ENCODE peak calls at places on chromosomes 12 and 14, in ten cellular contexts. D is sigmoid colon, Q is stomach, K is endothelial cell of umbilical vein, F is suprapubic skin, E is breast epithelium, L is HepG2, T is transverse colon, X is upper lobe of left lung, R is spleen. A is an unnamed sample.

GRCh38 chr12:48009471-48009870 is 5.2 kb upstream of the COL2A1 start:
- DNase-seq in K (no peak), E (no peak), T (no peak), D (no peak), Q (no peak), R (no peak), L (no peak), X (no peak), F (no peak), A (no peak)

GRCh38 chr12:6452245-6452731 is 446 bp downstream of the TAPBPL start:
- DNase-seq in E (no peak), D (peak), F (no peak), L (no peak), K (no peak), R (no peak), T (peak), Q (peak), X (no peak), A (no peak)

GRCh38 chr12:25187781-25188180 is 7.2 kb downstream of the DNAI7 start:
- DNase-seq in Q (no peak), L (no peak), R (no peak), F (no peak), D (no peak), X (no peak), T (no peak), E (no peak), K (no peak), A (no peak)

GRCh38 chr12:31868980-31869379 is 90.2 kb upstream of the RESF1 start:
- DNase-seq in K (peak), Q (peak), E (no peak), R (no peak), D (no peak), X (no peak), F (no peak), L (no peak), T (no peak), A (no peak)

GRCh38 chr14:62428429-62429203 is 616.6 kb downstream of the KCNH5 start:
- DNase-seq in D (no peak), R (no peak), E (no peak), X (no peak), K (peak), F (no peak), L (no peak), T (no peak), Q (no peak), A (no peak)

GRCh38 chr14:80798878-80799277 is 142.7 kb downstream of the CEP128 start:
- DNase-seq in T (no peak), K (no peak), R (no peak), E (no peak), F (no peak), L (no peak), X (no peak), D (no peak), Q (no peak), A (no peak)

GRCh38 chr12:57008113-57008687 is 1.9 kb upstream of the ZBTB39 start:
- DNase-seq in L (peak), K (peak), X (no peak), Q (no peak), T (no peak), R (no peak), E (no peak), F (no peak), D (no peak), A (no peak)

GRCh38 chr12:61546296-61546695 is 713.9 kb upstream of the USP15 start:
- DNase-seq in Q (no peak), L (no peak), R (no peak), F (no peak), T (no peak), X (no peak), D (no peak), K (no peak), E (no peak), A (no peak)

GRCh38 chr12:119328111-119328510 is 6.4 kb upstream of the CCDC60 start:
- DNase-seq in F (no peak), D (peak), Q (no peak), X (no peak), R (no peak), L (peak), T (peak), E (no peak), K (no peak), A (no peak)

GRCh38 chr12:107355004-107355565 is 261.7 kb upstream of the CRY1 start:
- DNase-seq in Q (no peak), T (no peak), K (no peak), L (no peak), X (peak), R (no peak), E (no peak), D (no peak), F (no peak), A (no peak)

GRCh38 chr12:121294151-121294889 is 2.2 kb downstream of the CAMKK2 start:
- DNase-seq in Q (no peak), D (no peak), R (no peak), E (no peak), X (no peak), K (no peak), L (no peak), F (no peak), T (no peak), A (no peak)

GRCh38 chr12:121299662-121300061 is 3.2 kb upstream of the CAMKK2 start:
- DNase-seq in Q (no peak), L (no peak), X (no peak), K (no peak), E (no peak), F (no peak), D (no peak), R (no peak), T (no peak), A (no peak)

GRCh38 chr12:121295123-121295745 is 1.3 kb downstream of the CAMKK2 start:
- DNase-seq in K (peak), T (no peak), X (no peak), L (peak), D (no peak), R (no peak), Q (no peak), E (no peak), F (no peak), A (no peak)

GRCh38 chr12:121295746-121296617 is 527 bp downstream of the CAMKK2 start:
- DNase-seq in X (no peak), R (peak), T (peak), K (peak), Q (no peak), D (peak), E (no peak), L (peak), F (no peak), A (no peak)

DNA sequence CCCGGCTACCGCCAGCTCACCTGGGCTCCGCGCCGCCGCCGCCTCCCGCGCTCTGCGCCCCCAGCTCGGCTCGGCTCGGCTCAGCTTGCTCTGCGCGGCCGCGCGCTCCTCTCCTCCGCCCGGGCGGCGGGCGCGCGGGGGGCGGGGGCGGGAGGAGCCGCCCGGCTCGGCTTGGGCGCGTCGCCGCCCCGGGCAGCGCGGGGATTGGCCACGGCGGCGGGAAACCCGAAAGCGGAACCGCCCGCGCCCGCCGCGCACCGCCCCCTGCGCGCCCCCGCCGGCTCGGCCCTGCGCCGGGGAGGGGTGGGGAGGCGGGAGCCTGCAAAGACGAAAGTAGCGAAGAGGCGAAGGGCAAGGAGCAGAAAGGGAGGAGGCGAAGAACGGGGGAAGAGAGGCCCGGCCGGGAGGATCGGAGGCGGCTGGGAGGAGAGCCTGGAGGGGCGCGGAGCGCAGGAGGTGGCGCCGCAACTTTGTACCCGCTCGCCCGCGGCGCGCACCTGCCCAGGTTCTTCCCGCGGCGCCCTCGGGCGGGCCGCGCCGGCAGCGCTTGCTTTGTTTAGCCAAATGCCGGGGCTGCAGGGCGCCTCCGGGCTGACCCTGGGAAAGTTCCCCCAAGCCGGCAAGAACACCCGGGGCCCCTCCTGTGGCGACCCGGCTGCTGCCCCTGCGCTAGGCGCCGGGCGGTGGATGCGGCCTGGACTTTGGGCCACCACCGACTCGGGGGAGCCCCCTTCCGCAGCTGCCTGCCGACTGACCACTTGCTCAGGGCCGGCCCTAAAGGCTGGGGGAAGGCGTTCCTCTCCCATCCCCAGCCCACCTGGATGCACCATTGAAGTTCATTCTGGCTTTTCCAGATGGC is at the start of gene CAMKK2:
- DNase-seq in L (peak), X (peak), T (peak), F (no peak), E (peak), R (peak), D (peak), Q (peak), K (peak), A (peak)
- TF ChIP-seq POLR2A in L (peak), X (peak), T (peak), F (no peak), E (no peak), R (no peak), D (no peak), Q (no peak), K (no peak), A (no peak)

GRCh38 chr14:103880334-103880985 is 33.1 kb upstream of the PPP1R13B start:
- DNase-seq in T (peak), Q (peak), K (peak), E (peak), L (no peak), X (peak), F (peak), D (peak), R (peak), A (no peak)

GRCh38 chr14:103879118-103879569 is 31.8 kb upstream of the PPP1R13B start:
- DNase-seq in R (no peak), T (no peak), D (no peak), F (no peak), L (no peak), E (no peak), X (no peak), Q (no peak), K (no peak), A (no peak)

GRCh38 chr14:103878180-103878579 is 30.8 kb upstream of the PPP1R13B start:
- DNase-seq in D (no peak), K (no peak), X (no peak), Q (no peak), L (no peak), T (no peak), E (no peak), F (no peak), R (no peak), A (no peak)

GRCh38 chr14:103880986-103881926 is 33.9 kb upstream of the PPP1R13B start:
- DNase-seq in X (no peak), T (no peak), Q (peak), D (no peak), F (no peak), K (peak), E (no peak), R (peak), L (peak), A (no peak)

DNA sequence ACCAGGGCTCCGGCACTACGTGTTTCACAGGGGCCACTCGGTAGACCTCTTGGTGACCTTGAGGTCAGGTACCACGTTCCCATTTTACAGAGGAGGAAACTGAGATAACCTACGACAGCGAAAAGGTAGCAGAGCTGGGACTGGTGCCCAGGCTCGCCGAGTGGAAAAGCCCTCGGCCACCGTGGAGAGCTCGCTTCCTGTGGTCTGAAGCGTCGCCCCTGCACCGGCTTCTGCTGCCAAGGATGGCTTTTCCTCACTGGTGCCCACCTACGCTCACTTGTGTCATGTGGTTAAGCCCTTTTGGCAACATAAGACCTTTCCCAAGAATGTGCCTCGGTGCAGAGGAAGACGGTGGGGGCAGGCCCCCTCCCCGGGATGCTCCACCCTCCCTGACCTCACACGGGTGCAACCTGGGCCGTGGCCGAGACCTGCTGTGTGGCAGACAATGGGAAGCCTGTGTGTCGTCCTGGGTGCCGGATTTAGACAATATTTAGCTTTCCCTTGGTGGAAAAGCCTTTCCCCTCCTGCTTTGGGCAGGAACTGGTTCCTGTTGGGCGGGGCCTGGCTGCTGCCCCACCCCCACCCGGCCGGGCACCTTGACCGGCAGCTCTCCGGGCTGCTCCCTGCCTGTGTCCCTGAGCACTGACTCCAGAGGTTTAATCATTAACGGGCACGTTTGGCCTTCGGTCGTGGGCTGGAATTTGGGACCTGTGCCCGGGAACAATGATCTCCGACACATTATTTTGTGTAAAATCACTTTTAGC is 32.4 kb upstream of the PPP1R13B start:
- DNase-seq in F (no peak), Q (peak), R (no peak), E (peak), X (peak), K (no peak), L (peak), T (peak), D (no peak), A (no peak)
- TF ChIP-seq POLR2AphosphoS5 in F (no peak), Q (peak), R (peak), E (no peak), X (no peak), K (no peak), L (peak), T (no peak), D (no peak), A (no peak)

DNA sequence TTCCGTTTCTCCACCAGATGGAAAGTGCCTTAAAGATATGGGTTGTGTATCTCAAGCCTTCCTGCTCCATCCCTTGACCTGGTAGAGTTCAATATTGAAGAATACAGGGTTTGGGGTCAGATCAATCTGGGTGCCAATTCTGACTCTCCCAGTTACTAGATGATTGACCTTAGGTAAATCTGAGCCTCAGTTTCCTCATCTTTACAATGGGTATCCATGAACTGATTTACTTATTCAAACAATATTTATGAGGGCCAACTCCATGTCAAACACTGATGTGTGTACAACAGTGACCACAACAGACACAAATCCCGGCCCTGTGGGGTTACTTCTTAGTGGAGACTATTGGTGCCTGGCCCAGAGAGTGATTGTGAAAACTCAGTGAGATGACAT is 7.5 kb upstream of the FAIM2 start:
- DNase-seq in Q (no peak), K (no peak), L (no peak), X (no peak), E (no peak), F (no peak), R (peak), T (no peak), D (no peak), A (no peak)
- TF ChIP-seq POLR2A in Q (no peak), K (no peak), L (no peak), X (no peak), E (no peak), F (no peak), R (no peak), T (no peak), D (no peak), A (no peak)

DNA sequence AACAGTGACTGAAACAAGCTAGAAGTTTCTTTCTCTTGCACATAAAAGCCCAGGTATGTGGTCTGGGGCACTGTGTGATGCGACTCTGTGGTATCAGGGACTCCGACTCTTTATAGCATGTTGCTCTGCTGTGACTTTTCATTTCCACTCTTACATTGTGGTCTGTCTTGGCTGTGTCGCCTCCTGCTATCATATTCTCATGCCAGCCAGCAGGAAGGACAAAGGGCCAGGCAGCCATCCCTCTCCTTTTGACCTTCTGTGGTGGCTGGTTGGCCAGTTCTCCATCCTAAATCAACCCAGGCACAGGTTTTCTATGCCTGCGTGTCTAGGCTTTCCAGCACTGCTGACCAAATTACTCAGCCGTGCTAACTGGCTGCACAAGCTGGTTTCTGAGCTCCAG is 8.0 kb downstream of the ACAD10 start:
- DNase-seq in T (no peak), X (no peak), L (no peak), F (no peak), E (no peak), Q (no peak), D (no peak), K (no peak), R (no peak), A (no peak)
- TF ChIP-seq POLR2AphosphoS5 in T (no peak), X (no peak), L (no peak), F (no peak), E (no peak), Q (no peak), D (no peak), K (no peak), R (no peak), A (no peak)

GRCh38 chr14:91366749-91367148 is 50.9 kb downstream of the CCDC88C start:
- DNase-seq in T (no peak), E (no peak), L (no peak), R (no peak), Q (no peak), K (no peak), X (no peak), D (no peak), F (no peak), A (no peak)

GRCh38 chr14:91364524-91365270 is 52.9 kb downstream of the CCDC88C start:
- DNase-seq in R (no peak), Q (no peak), D (no peak), L (peak), X (no peak), E (no peak), K (no peak), F (no peak), T (no peak), A (no peak)

GRCh38 chr14:91361236-91361811 is 56.3 kb downstream of the CCDC88C start:
- DNase-seq in L (peak), E (no peak), X (no peak), R (no peak), F (no peak), K (no peak), D (no peak), T (no peak), Q (no peak), A (no peak)

GRCh38 chr14:91365552-91365951 is 52.1 kb downstream of the CCDC88C start:
- DNase-seq in D (no peak), Q (no peak), R (no peak), K (no peak), X (no peak), E (no peak), T (no peak), F (no peak), L (no peak), A (no peak)

GRCh38 chr14:91363776-91364523 is 53.7 kb downstream of the CCDC88C start:
- DNase-seq in E (no peak), X (peak), Q (no peak), R (peak), F (no peak), D (no peak), L (no peak), K (no peak), T (peak), A (peak)
- TF ChIP-seq POLR2A in E (no peak), X (no peak), Q (no peak), R (no peak), F (no peak), D (no peak), L (no peak), K (no peak), T (no peak), A (no peak)

A was measured in GM12891.